ENCODE peak calls at places on chromosomes 5 and 9, in five cellular contexts. H is left colon, B is putamen, Y is GM23248, E is Kasumi-1. R is an unnamed sample.

GRCh38 chr5:119814655-119815054 is 185.3 kb downstream of the FAM170A start:
- DNase-seq in H (no peak), E (no peak), B (no peak), Y (no peak), R (no peak)

GRCh38 chr5:141100243-141100805 is at the start of gene PCDHB3:
- DNase-seq in B (no peak), E (no peak), H (no peak), Y (peak), R (peak)

GRCh38 chr9:104779334-104779733 is 15.4 kb downstream of the NIPSNAP3B start:
- DNase-seq in B (no peak), Y (no peak), H (no peak), E (no peak), R (no peak)

GRCh38 chr5:130151239-130151638 is 247.0 kb downstream of the CHSY3 start:
- DNase-seq in Y (no peak), E (no peak), B (no peak), H (no peak), R (no peak)

GRCh38 chr5:132254321-132254977 is 3.0 kb upstream of the PDLIM4 start:
- DNase-seq in E (no peak), H (no peak), B (no peak), Y (no peak), R (no peak)

GRCh38 chr5:100232730-100233129 is 302.4 kb upstream of the FAM174A start:
- DNase-seq in Y (no peak), E (no peak), B (no peak), H (no peak), R (no peak)

GRCh38 chr9:100730126-100730525 is 152.2 kb downstream of the CAVIN4 start:
- DNase-seq in Y (no peak), B (no peak), H (no peak), E (no peak), R (no peak)

GRCh38 chr5:159928122-159928960 is 12.1 kb downstream of the ADRA1B start:
- DNase-seq in Y (peak), B (no peak), H (no peak), E (no peak), R (no peak)

GRCh38 chr5:88889165-88890069 is 6.4 kb upstream of the MEF2C start:
- DNase-seq in E (peak), B (no peak), Y (peak), H (peak), R (peak)